ENCODE peak calls at places on chromosomes 6 and 20, in five cellular contexts. C is H9, W is IMR-90, L is mesenchymal stem cell, V is neuronal stem cell. A is an unnamed sample.

GRCh38 chr6:70369332-70369950 is 43.9 kb upstream of the FAM135A start:
- DNase-seq in V (peak; percentile 70), C (peak; percentile 76), W (peak; percentile 68), L (peak; percentile 64), A (peak; percentile 83)

GRCh38 chr6:31186052-31186734 is 15.7 kb upstream of the POU5F1 start:
- DNase-seq in W (no peak), V (no peak), L (no peak), C (no peak), A (no peak)

GRCh38 chr6:89987140-89987539 is 92.9 kb downstream of the GJA10 start:
- DNase-seq in V (no peak), C (no peak), L (no peak), W (peak; percentile 32), A (no peak)

GRCh38 chr20:15835811-15836210 is 737.4 kb downstream of the KIF16B start:
- DNase-seq in W (no peak), C (no peak), L (no peak), V (no peak), A (no peak)

GRCh38 chr6:41636803-41637178 is 1.5 kb upstream of the MDFI start:
- DNase-seq in V (no peak), C (peak; percentile 80), W (no peak), L (peak; percentile 51), A (peak; percentile 83)

GRCh38 chr6:33708516-33709204 is 2.8 kb downstream of the UQCC2 start:
- DNase-seq in C (no peak), V (no peak), L (no peak), W (no peak), A (no peak)

GRCh38 chr6:154071236-154071635 is 32.2 kb downstream of the OPRM1 start:
- DNase-seq in C (no peak), V (no peak), W (no peak), L (no peak), A (no peak)

GRCh38 chr6:168400044-168400443 is 40.9 kb upstream of the SMOC2 start:
- DNase-seq in W (no peak), L (no peak), V (no peak), C (no peak), A (no peak)

GRCh38 chr6:38705924-38706323 is 3.0 kb upstream of the GLO1 start:
- DNase-seq in W (no peak), V (no peak), C (no peak), L (no peak), A (no peak)

GRCh38 chr6:43339168-43339567 is 30.3 kb downstream of the ZNF318 start:
- DNase-seq in W (no peak), V (no peak), L (no peak), C (no peak), A (no peak)

GRCh38 chr6:72580281-72580940 is 41.5 kb upstream of the KCNQ5 start:
- DNase-seq in V (no peak), W (peak; percentile 88), L (peak; percentile 79), C (peak; percentile 33), A (peak; percentile 77)

GRCh38 chr6:142294681-142295080 is 7.1 kb upstream of the ADGRG6 start:
- DNase-seq in W (no peak), C (no peak), V (no peak), L (no peak), A (no peak)

GRCh38 chr20:25077610-25078169 is 4.3 kb downstream of the VSX1 start:
- DNase-seq in C (peak; percentile 64), V (no peak), L (peak; percentile 24), W (peak; percentile 6), A (no peak)

GRCh38 chr6:118893095-118893881 is 664 bp upstream of the ASF1A start:
- DNase-seq in V (no peak), W (peak; percentile 67), C (peak; percentile 41), L (peak; percentile 84), A (peak; percentile 86)

GRCh38 chr6:118963003-118963402 is 28.0 kb upstream of the MCM9 start:
- DNase-seq in V (no peak), W (peak; percentile 10), C (no peak), L (no peak), A (no peak)

GRCh38 chr6:136528477-136528876 is 21.7 kb downstream of the MAP7 start:
- DNase-seq in V (no peak), W (no peak), L (no peak), C (no peak), A (no peak)

GRCh38 chr6:7150381-7151064 is 42.8 kb downstream of the RREB1 start:
- DNase-seq in C (peak; percentile 77), W (no peak), V (no peak), L (no peak), A (peak; percentile 81)

GRCh38 chr20:18739785-18740184 is 73.8 kb upstream of the SCP2D1 start:
- DNase-seq in C (no peak), L (peak; percentile 82), W (peak; percentile 90), V (peak; percentile 6), A (peak; percentile 66)

GRCh38 chr6:31139599-31139998 is 733 bp upstream of the PSORS1C2 start:
- DNase-seq in L (no peak), W (peak; percentile 46), C (peak; percentile 81), V (no peak), A (peak; percentile 94)

DNA sequence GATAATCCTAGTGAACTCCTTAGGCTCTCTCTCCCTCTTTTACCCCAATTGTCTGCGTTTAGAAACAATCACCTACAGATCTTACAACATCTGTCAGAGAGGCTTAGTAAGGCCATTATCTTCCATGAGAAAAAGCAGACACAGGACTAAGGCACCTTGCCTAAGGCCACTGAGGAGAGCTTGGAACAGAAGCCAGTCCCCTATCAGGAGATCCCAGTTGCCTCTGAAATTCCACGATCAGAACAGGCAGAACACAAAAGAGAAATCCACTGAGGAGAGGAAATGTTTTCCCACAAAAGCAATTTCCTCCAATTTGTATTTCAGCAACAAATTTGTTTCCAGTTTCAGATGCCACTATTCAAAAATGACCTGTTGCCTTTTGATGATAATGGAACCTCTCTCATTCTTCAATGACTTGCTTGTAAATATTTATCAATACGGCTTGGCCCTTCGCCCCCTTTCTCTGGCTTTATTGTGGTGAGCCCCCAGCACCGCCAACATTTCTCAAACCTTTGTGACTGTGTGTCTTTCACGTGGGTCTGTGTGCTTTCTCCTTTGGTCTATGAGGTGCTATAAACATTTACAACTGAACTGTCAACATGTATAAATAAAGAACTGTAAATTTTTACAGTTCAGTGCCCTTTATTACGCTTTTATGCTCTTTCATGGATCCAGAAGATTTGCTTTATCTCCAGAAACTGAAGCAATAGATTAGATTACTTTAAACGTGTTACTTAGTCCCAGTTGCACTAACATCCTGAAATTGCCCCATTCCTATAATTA is 187.8 kb upstream of the PHACTR1 start:
- DNase-seq in W (no peak), C (no peak), V (no peak), L (peak; percentile 26), A (peak; percentile 88)
- H4K8ac ChIP-seq in W (no peak overlapping the region), C (no peak overlapping the region), V (no peak overlapping the region), L (no peak overlapping the region), A (no peak overlapping the region)

GRCh38 chr20:46631212-46631869 is 19.9 kb downstream of the SLC13A3 start:
- DNase-seq in W (peak; percentile 15), L (peak; percentile 12), V (no peak), C (no peak), A (peak; percentile 70)
- H3K18ac ChIP-seq in W (no peak overlapping the region), L (no peak overlapping the region), V (peak overlapping the region; percentile 11), C (no peak overlapping the region), A (no peak overlapping the region)

DNA sequence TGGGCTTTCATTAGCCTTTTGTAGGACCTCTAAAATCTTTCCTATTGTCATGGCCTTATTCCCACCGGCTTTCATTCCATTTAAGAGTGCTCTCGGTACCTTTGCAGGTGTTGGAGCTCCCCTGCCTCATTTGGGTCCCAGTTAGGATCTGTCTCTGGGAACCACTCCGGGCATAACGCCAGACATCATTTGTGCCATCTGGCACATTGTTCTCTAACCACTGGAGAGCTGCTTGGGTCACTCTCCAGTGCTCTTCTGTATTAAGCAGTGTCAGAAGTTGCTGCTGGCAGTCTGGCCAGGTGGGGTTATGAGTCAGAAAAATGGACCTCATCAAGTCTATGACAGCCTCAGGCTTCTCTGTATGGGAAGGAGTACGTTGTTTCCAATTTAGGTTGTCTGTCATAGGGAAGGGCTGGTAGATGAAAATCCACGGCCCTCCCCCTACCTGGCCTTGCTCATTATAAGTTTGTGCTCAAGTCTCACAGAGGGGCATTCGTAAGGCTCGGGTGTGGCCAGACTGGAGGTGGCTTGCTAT is 62.9 kb upstream of the MOCS1 start:
- DNase-seq in W (no peak), C (no peak), V (no peak), L (no peak), A (no peak)
- H3K4me2 ChIP-seq in W (no peak overlapping the region), C (no peak overlapping the region), V (no peak overlapping the region), L (no peak overlapping the region), A (no peak overlapping the region)

DNA sequence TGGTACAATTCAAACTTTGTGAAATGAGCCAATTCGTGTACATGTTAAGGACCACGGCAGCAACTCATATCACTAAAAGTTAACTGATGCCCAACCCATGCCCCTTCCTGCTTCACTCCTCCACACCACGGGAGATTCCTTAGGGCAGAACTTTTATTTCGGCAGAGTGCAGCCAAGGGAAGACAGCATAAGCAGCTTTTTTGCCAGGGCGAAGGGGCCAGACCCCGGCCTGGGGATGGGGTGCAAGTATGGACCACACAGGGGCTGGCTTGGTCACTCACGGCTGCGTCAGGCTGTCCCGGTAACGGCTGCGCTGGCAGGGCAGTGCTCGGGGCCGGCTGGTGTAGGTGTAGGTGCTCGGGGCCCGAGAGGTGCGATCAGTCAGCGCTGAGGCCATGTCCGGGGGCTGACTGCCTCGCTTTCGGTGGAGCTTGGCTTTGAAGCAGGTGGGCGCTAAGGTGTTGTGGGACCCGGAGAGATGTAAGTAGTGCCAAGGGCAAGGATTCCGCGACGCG is 791 bp downstream of the RSPH3 start:
- DNase-seq in V (no peak), C (no peak), W (peak; percentile 8), L (no peak), A (no peak)
- H4K8ac ChIP-seq in V (no peak overlapping the region), C (no peak overlapping the region), W (peak overlapping the region; percentile 68), L (peak overlapping the region; percentile 99), A (no peak overlapping the region)